ENCODE peak calls at places on chromosome 16, in seven cellular contexts. H, R, S, B, Q, L and M are unnamed samples.

GRCh38 chr16:19696312-19696711 is 21.7 kb downstream of the KNOP1 start:
- DNase-seq in R (peak), H (peak), S (peak), B (peak), Q (peak), L (peak), M (peak)

GRCh38 chr16:17773698-17774101 is 302.9 kb upstream of the XYLT1 start:
- DNase-seq in L (no peak), H (peak), Q (no peak), B (no peak), S (no peak), R (no peak), M (peak)

GRCh38 chr16:69108069-69108904 is 2.8 kb downstream of the HAS3 start:
- DNase-seq in B (no peak), Q (no peak), H (no peak), S (no peak), R (no peak), L (peak), M (no peak)

GRCh38 chr16:12518238-12519004 is 285.3 kb downstream of the CPPED1 start:
- DNase-seq in S (no peak), B (no peak), R (no peak), Q (no peak), L (no peak), H (no peak), M (no peak)

GRCh38 chr16:82793550-82794244 is 166.9 kb downstream of the CDH13 start:
- DNase-seq in H (no peak), R (no peak), Q (no peak), B (no peak), S (no peak), L (no peak), M (no peak)

GRCh38 chr16:30996324-30996999 is 11.5 kb downstream of the HSD3B7 start:
- DNase-seq in H (no peak), B (no peak), L (peak), S (no peak), Q (peak), R (no peak), M (no peak)

GRCh38 chr16:86723699-86724098 is 145.3 kb downstream of the FOXL1 start:
- DNase-seq in B (no peak), R (no peak), S (no peak), H (no peak), L (no peak), Q (no peak), M (no peak)

GRCh38 chr16:721765-722481 is 977 bp downstream of the ANTKMT start:
- DNase-seq in H (no peak), L (no peak), R (no peak), Q (no peak), B (no peak), S (no peak), M (no peak)

GRCh38 chr16:1146409-1146808 is 6.5 kb upstream of the CACNA1H start:
- DNase-seq in S (no peak), R (no peak), B (no peak), H (no peak), L (no peak), Q (no peak), M (no peak)

GRCh38 chr16:70713781-70714180 is 27.9 kb upstream of the MTSS2 start:
- DNase-seq in L (no peak), H (no peak), B (no peak), S (no peak), R (no peak), Q (no peak), M (no peak)

GRCh38 chr16:31071861-31072260 is 2.2 kb downstream of the ZNF668 start:
- DNase-seq in B (no peak), H (peak), S (peak), R (peak), Q (no peak), L (no peak), M (peak)

GRCh38 chr16:2204727-2205103 is 539 bp upstream of the MLST8 start:
- DNase-seq in R (no peak), H (no peak), Q (no peak), L (no peak), S (no peak), B (no peak), M (no peak)

GRCh38 chr16:86618431-86619262 is 40.3 kb downstream of the FOXL1 start:
- DNase-seq in H (no peak), Q (no peak), S (peak), B (no peak), L (peak), R (no peak), M (no peak)

GRCh38 chr16:82882982-82883863 is 256.5 kb downstream of the CDH13 start:
- DNase-seq in S (no peak), H (no peak), Q (no peak), B (no peak), L (no peak), R (no peak), M (no peak)

GRCh38 chr16:13895516-13895915 is 24.4 kb upstream of the ERCC4 start:
- DNase-seq in B (no peak), L (no peak), S (no peak), R (no peak), H (no peak), Q (no peak), M (no peak)

GRCh38 chr16:54630284-54630967 is 300.2 kb upstream of the IRX5 start:
- DNase-seq in R (no peak), L (no peak), B (no peak), H (no peak), S (peak), Q (no peak), M (peak)

GRCh38 chr16:70391881-70392481 is 45.3 kb downstream of the DDX19A start:
- DNase-seq in S (peak), B (peak), L (peak), H (peak), R (peak), Q (no peak), M (peak)

GRCh38 chr16:78122774-78123315 is 23.4 kb downstream of the WWOX start:
- DNase-seq in Q (no peak), S (peak), H (peak), L (peak), B (no peak), R (no peak), M (no peak)

GRCh38 chr16:68234188-68235104 is 1.5 kb downstream of the ESRP2 start:
- DNase-seq in H (no peak), B (no peak), L (no peak), S (no peak), Q (no peak), R (no peak), M (no peak)

GRCh38 chr16:51556694-51557327 is 405.7 kb upstream of the SALL1 start:
- DNase-seq in S (peak), R (peak), L (peak), B (no peak), H (peak), Q (no peak), M (peak)

GRCh38 chr16:61798741-61799140 is 237.5 kb downstream of the CDH8 start:
- DNase-seq in R (no peak), B (no peak), Q (no peak), S (no peak), H (no peak), L (no peak), M (no peak)

GRCh38 chr16:23567602-23568001 is 10.1 kb downstream of the UBFD1 start:
- DNase-seq in L (no peak), Q (no peak), B (no peak), S (no peak), H (no peak), R (no peak), M (no peak)

GRCh38 chr16:13176711-13177110 is 275.3 kb downstream of the SHISA9 start:
- DNase-seq in H (no peak), R (no peak), S (no peak), L (no peak), B (no peak), Q (no peak), M (no peak)

GRCh38 chr16:73226675-73227074 is 178.7 kb upstream of the ZFHX3 start:
- DNase-seq in L (no peak), B (no peak), S (no peak), H (no peak), Q (no peak), R (no peak), M (no peak)

GRCh38 chr16:21097151-21097550 is 53.5 kb downstream of the DNAH3 start:
- DNase-seq in Q (no peak), H (peak), L (no peak), S (no peak), R (no peak), B (no peak), M (no peak)

GRCh38 chr16:21088143-21088542 is 62.5 kb downstream of the DNAH3 start:
- DNase-seq in S (no peak), H (no peak), B (no peak), L (no peak), Q (no peak), R (no peak), M (no peak)

GRCh38 chr16:21088646-21089538 is 61.8 kb downstream of the DNAH3 start:
- DNase-seq in B (no peak), S (peak), L (no peak), H (peak), R (no peak), Q (no peak), M (no peak)

GRCh38 chr16:21092951-21093350 is 57.7 kb downstream of the DNAH3 start:
- DNase-seq in R (no peak), H (no peak), S (no peak), Q (no peak), L (no peak), B (no peak), M (no peak)
- TF ChIP-seq CTCF in R (no peak), H (no peak), S (no peak), Q (no peak), L (no peak), B (no peak), M (no peak)

DNA sequence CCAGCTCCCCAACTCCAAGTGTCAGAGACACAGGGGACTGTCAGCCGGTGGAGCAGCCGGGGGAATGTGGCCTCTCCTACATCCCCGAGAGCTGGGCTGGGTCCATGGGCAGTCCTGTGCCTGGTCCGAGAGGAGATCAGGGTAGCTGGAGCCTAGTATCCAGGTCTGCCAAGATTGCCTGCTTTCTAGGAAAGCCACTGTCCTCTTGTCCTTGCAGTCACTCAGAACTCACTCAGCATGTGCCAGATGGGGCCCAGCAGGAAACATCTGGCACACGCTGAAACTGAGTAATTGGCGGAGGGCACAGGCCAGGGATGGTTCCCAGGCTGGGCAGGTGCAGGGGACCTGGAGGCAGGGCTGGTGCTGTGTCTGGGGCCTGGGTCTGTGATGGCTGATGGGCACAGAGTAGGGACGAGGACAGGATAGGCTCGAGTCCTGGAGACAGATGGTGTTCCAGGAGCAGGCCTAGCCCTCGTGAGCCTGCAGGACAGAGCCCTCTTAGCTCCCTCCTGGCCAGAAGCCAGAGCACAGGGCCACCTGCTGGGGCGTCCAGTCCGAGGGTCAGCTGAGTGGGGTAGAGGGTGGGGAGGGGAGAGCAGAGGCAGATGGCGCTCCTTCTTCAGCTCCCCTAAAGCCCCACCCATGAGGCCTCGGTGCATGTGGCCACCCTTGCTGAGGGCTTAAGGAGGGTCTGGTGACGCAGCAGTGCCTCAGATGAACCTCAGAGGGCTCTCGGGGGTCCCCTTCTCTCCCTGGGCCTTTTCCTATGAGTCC is 31.1 kb downstream of the ADCY7 start:
- DNase-seq in H (no peak), R (no peak), L (no peak), Q (no peak), B (no peak), S (no peak), M (no peak)
- TF ChIP-seq CTCF in H (no peak), R (no peak), L (no peak), Q (no peak), B (no peak), S (no peak), M (no peak)

GRCh38 chr16:74832228-74832627 is 57.6 kb upstream of the FA2H start:
- DNase-seq in H (no peak), S (no peak), L (no peak), R (no peak), B (no peak), Q (no peak), M (no peak)
- TF ChIP-seq CTCF in H (no peak), S (no peak), L (no peak), R (no peak), B (no peak), Q (no peak), M (no peak)

DNA sequence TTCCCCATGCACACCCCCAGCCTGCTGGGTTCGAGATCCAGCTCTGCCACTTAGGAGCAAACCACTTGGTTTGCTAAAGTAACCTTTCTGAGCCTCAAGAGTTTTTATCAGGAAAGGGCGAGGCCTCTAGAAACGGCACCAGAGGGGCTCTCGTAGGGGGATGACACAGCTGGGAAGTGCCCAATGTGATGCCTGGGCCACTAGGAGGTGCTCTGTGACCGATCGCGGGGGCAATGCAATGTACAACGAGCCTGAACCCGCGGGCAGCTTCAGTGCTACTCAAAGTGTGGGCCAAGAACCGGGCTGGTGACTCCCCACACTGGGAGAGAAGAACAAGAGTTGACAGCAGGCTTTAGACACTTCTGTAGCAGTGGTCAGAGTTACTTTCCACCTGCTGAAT is 9.4 kb downstream of the C16orf89 start:
- DNase-seq in Q (no peak), R (no peak), B (no peak), L (peak), S (peak), H (no peak), M (no peak)
- TF ChIP-seq CTCF in Q (peak), R (peak), B (peak), L (peak), S (peak), H (peak), M (peak)

DNA sequence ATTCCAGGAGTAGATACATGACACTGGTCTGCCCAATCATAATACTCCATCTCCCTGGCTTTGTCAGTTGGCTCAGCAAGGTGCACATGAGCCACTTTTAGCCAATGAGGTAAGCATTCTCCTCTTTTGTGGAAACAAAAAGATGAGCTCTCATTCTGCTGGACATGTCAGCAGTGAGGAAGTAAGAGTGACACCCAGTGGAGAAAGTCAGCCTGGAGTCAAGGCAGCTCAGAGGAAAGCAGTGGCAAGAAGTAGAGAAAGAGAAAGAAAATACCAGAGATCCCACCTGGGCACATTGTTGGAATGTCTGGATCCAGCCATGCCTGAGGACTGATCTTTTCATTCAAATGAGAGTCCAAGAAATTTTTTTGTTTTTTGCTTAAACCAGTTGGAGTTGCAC is 496.9 kb upstream of the C16orf82 start:
- DNase-seq in S (no peak), R (no peak), B (no peak), L (peak), H (no peak), Q (no peak), M (no peak)
- TF ChIP-seq CTCF in S (no peak), R (no peak), B (peak), L (peak), H (no peak), Q (peak), M (no peak)

GRCh38 chr16:85528528-85529387 is 84.4 kb upstream of the GSE1 start:
- DNase-seq in L (peak), Q (no peak), S (peak), R (no peak), B (no peak), H (no peak), M (no peak)
- TF ChIP-seq CTCF in L (peak), Q (peak), S (peak), R (peak), B (peak), H (peak), M (peak)

GRCh38 chr16:81485824-81486554 is 41.4 kb downstream of the CMIP start:
- DNase-seq in H (peak), B (no peak), R (no peak), S (peak), L (no peak), Q (no peak), M (no peak)
- TF ChIP-seq CTCF in H (no peak), B (no peak), R (no peak), S (no peak), L (no peak), Q (no peak), M (no peak)

DNA sequence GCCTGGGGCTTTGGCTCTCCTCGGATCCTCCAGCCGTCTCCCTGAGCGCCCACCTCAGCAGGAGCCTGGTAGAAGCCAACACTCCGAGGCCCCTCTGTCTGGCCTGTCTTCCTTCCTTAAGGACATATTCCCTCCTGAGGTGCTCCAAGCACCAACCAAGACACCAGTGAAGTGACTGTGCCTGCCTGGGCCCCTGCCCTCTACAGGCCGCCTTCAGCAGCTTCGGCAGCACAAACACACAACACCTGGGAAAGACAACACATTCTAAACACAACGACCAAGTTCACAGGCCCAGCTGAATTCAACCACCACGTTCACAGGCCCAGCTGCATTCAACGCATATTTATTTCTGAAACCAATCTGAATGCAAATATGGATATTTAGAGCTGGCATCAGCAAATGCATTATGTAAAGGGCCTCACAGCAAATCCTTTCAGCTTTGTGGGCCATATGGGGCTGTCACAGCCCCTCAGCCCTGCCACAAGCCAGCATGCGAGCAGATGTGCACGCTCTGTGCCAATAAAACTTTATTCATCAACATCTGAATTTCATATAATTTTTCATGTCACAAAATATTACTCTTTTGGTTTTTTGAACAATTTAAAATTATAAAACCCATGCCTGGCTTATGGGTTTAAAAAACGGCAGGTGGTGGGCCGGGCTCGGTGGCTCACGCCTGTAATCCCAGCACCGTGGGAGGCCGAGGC is 12.2 kb downstream of the GALNS start:
- DNase-seq in L (peak), R (no peak), S (no peak), H (no peak), B (no peak), Q (no peak), M (no peak)
- TF ChIP-seq CTCF in L (no peak), R (no peak), S (no peak), H (peak), B (no peak), Q (no peak), M (no peak)

GRCh38 chr16:59296888-59297287 is 562.8 kb upstream of the GOT2 start:
- DNase-seq in L (no peak), H (no peak), Q (no peak), S (no peak), B (no peak), R (no peak), M (no peak)
- TF ChIP-seq CTCF in L (no peak), H (no peak), Q (no peak), S (no peak), B (no peak), R (no peak), M (no peak)